ENCODE peak calls at places on chromosomes 3 and 15, in four cellular contexts. E, L, B and I are unnamed samples.

GRCh38 chr3:31980530-31981205 is 394 bp downstream of the OSBPL10 start:
- DNase-seq in E (peak; percentile 69), L (peak; percentile 85), B (peak; percentile 54), I (peak; percentile 31)

GRCh38 chr3:196517142-196517808 is 2.1 kb upstream of the SMCO1 start:
- DNase-seq in E (no peak), L (no peak), B (no peak), I (no peak)

GRCh38 chr3:160676547-160677303 is at the start of gene ARL14:
- DNase-seq in E (no peak), L (peak; percentile 39), B (peak; percentile 12), I (no peak)

GRCh38 chr3:120569224-120569915 is 26.8 kb upstream of the NDUFB4 start:
- DNase-seq in E (no peak), L (no peak), B (no peak), I (no peak)

GRCh38 chr3:13500133-13500885 is 20.2 kb downstream of the HDAC11 start:
- DNase-seq in E (no peak), L (no peak), B (no peak), I (peak; percentile 26)

GRCh38 chr3:197522881-197523342 is 32.9 kb downstream of the BDH1 start:
- DNase-seq in E (no peak), L (no peak), B (no peak), I (no peak)

GRCh38 chr3:78281381-78281780 is 1241.5 kb downstream of the ROBO2 start:
- DNase-seq in E (peak; percentile 59), L (no peak), B (no peak), I (no peak)

GRCh38 chr15:35281515-35281914 is 196.4 kb upstream of the NANOGP8 start:
- DNase-seq in E (no peak), L (no peak), B (no peak), I (no peak)

GRCh38 chr3:142007710-142008399 is 131.4 kb downstream of the ATP1B3 start:
- DNase-seq in E (no peak), L (no peak), B (no peak), I (no peak)

GRCh38 chr3:32626650-32627049 is 56.0 kb upstream of the DYNC1LI1 start:
- DNase-seq in E (no peak), L (no peak), B (no peak), I (no peak)

DNA sequence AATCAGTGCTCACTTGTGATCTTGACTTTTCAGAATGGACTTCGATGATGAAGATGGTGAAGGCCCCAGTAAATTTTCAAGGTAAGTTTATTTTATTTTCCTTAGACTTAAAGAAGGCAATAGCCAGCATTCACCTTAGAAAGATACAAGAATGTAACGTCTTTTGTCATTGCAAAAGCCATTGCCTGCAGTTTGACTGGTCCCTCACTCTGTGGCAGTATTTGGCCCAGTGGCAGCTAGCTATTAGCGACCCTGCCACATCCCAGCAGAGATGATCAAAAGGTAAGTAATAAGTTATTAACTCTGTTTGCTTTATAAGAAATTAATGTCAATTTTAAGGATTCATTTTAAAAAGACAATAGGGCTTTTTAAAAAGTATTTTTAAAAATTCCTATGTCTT is 53.7 kb downstream of the ARNT2 start:
- DNase-seq in E (no peak), L (no peak), B (no peak), I (no peak)
- H3K4me1 ChIP-seq in E (no peaks in the 10 kb centered on the region), L (peaks cover 8% of the 10 kb centered on the region), B (peaks cover 46% of the 10 kb centered on the region), I (no peaks in the 10 kb centered on the region)

DNA sequence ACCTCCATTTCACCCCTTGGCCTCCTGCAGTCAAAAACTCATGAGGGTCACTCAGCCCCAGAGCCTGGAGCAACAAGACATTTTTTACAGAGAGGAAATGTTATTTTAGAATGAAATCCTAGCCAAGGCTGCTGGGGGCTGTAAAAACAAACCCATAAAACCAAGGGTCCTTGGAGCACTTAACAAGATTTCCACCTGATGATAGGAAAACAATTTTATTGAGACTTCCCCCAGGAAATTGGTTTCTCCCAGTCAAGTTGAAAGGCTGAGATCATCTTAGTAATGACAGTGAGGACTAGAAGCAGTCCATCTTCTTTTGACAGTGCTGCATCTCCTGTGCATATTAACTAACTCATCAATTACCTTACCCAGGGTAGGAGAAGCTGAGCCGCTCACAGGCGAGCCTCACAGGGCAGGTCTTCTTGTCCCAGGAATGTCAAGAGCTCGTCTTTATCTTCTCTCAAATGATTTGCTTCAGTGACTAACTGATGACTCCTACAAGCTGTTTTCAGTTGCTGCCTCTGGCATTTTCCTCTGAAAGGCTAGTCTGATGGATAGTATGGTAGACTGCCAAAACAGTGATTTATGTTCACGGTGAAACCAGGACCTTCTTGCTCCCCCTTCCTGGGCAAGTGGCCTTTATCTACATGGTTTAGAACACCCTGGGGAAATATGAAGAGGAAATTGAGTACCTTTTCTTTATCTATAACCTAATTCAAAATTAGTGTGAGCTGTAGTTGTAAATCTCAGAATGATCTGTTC is 34.6 kb upstream of the AEN start:
- DNase-seq in E (no peak), L (no peak), B (no peak), I (no peak)
- TF ChIP-seq POLR2A in E (no peak), L (no peak), B (no peak), I (no peak)

GRCh38 chr3:184068344-184068743 is 15.5 kb downstream of the HTR3C start:
- DNase-seq in E (no peak), L (no peak), B (no peak), I (no peak)

GRCh38 chr3:184067573-184068055 is 14.8 kb downstream of the HTR3C start:
- DNase-seq in E (no peak), L (no peak), B (no peak), I (no peak)

GRCh38 chr3:184062637-184063036 is 9.8 kb downstream of the HTR3C start:
- DNase-seq in E (no peak), L (no peak), B (no peak), I (no peak)

DNA sequence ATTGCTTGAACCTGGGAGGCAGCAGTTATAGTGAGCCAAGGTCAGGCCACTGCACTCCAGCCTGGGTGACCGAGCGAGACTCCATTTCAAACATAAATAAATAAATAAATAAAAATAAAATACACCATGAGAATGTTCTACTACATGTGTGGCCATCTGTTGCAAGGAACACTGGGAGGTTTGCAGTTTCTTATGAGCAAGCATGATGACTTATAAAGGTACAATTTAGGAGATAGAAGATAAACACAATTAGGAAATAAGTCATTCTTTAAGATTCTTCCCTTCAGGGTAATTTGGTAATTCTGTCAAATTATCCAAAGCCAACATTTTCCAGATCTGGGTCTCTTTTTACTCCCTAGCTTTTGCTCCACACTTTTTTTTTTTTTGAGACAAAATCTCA is 13.4 kb downstream of the HTR3C start:
- DNase-seq in E (no peak), L (no peak), B (no peak), I (no peak)
- H3K4me1 ChIP-seq in E (no peaks in the 10 kb centered on the region), L (no peaks in the 10 kb centered on the region), B (no peaks in the 10 kb centered on the region), I (no peaks in the 10 kb centered on the region)

DNA sequence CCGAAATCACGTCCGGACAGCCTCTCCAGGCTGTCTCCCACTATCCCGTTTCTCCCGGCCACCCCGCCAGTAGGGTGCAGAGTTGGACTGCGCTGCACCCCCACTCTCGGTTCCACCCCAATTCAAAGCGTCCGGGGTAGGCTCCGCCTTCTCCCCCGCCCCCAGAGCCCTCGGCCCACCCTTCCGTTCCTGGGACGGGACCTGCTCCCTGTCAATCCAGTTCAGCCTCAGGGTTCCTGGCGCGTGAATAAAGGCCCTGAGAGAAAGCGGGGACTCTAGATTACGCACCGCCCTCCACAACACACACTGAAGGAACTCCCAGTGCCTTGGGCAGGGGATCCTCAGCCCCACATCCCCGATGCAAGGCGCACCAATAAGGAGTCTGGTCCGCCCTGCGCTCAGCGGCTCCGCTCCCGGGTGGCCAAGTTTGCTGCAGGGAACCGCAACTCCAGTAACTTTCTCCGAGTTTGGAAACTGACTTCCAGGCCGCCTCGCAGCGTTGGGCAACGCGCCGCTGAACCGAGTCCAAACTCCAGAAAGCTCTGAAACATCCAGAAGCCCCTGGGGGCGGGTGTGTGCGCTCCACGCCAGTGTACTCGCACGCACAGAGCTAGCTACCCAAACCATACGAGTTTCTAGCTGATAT is 1.9 kb downstream of the ADAMTS9 start:
- DNase-seq in E (peak; percentile 99), L (peak; percentile 84), B (peak; percentile 13), I (peak; percentile 95)
- TF ChIP-seq POLR2A in E (peak; percentile 90), L (peak; percentile 40), B (no peak), I (peak; percentile 84)

GRCh38 chr15:90420488-90420850 is 32.4 kb downstream of the IQGAP1 start:
- DNase-seq in E (no peak), L (no peak), B (no peak), I (no peak)

GRCh38 chr15:90418627-90419026 is 30.6 kb downstream of the IQGAP1 start:
- DNase-seq in E (no peak), L (no peak), B (no peak), I (no peak)

GRCh38 chr15:90419202-90419601 is 31.2 kb downstream of the IQGAP1 start:
- DNase-seq in E (no peak), L (no peak), B (no peak), I (no peak)

GRCh38 chr15:90421527-90421926 is 33.5 kb downstream of the IQGAP1 start:
- DNase-seq in E (no peak), L (no peak), B (no peak), I (no peak)

DNA sequence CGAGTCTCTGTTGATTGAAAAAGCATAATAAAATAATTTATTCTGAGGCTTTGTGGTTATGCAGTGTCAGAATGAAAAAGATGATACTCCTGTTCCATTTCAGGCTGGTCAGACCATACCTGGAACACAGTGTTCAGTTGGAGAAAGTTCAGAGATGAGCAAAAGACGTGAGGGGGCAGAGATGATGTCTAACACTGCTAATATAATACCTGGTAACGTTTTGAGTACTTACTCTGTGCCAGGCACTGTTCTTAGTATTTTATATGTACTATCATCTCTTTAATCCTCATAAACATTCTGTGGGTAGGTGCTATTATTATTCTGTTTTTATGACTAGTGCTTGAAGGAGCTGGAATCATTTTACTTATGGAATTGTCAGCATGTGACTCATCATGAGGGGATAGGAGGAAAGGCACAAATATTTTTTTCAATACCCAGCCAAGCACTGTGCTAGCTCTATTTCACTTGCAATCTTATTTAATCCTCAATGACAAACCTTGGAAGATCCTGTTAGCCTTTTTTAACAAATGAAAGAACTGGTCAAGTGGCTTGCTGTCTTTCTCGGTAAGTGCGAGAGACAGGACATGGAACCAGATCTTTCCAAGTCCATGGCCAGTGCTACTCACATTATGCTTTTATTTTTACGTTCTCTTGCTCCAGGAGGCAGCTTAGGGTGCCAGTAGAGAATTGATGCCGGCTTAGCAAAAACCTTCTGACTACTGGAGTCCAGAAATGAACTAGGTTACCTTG is 31.9 kb downstream of the IQGAP1 start:
- DNase-seq in E (no peak), L (no peak), B (no peak), I (no peak)
- H3K4me1 ChIP-seq in E (no peaks in the 10 kb centered on the region), L (peaks cover 67% of the 10 kb centered on the region), B (peaks cover 45% of the 10 kb centered on the region), I (peaks cover 80% of the 10 kb centered on the region)

GRCh38 chr3:119463171-119464169 is at the start of gene TMEM39A:
- DNase-seq in E (peak; percentile 100), L (peak; percentile 100), B (peak; percentile 97), I (peak; percentile 100)
- TF ChIP-seq POLR2A in E (peak; percentile 93), L (peak; percentile 68), B (peak; percentile 99), I (peak; percentile 43)

GRCh38 chr15:92805080-92805708 is 94.9 kb upstream of the CHD2 start:
- DNase-seq in E (no peak), L (no peak), B (no peak), I (no peak)

GRCh38 chr15:92808611-92809063 is 91.5 kb upstream of the CHD2 start:
- DNase-seq in E (peak; percentile 82), L (no peak), B (no peak), I (peak; percentile 52)

GRCh38 chr15:92809064-92809879 is 90.9 kb upstream of the CHD2 start:
- DNase-seq in E (peak; percentile 99), L (peak; percentile 99), B (peak; percentile 95), I (peak; percentile 99)

GRCh38 chr15:92807971-92808571 is 92.1 kb upstream of the CHD2 start:
- DNase-seq in E (no peak), L (no peak), B (no peak), I (no peak)

GRCh38 chr15:92806763-92807162 is 93.4 kb upstream of the CHD2 start:
- DNase-seq in E (no peak), L (no peak), B (no peak), I (no peak)
- H3K4me1 ChIP-seq in E (no peaks in the 10 kb centered on the region), L (peaks cover 57% of the 10 kb centered on the region), B (peaks cover 63% of the 10 kb centered on the region), I (peaks cover 39% of the 10 kb centered on the region)